ENCODE peak calls at places on chromosomes 4 and X, in seven cellular contexts. One of them, this sample, is unnamed.

GRCh38 chr4:111854494-111855087 is 290.7 kb upstream of the FAM241A start:
- DNase-seq in NCI-H1105 treated with DMSO at 0.1 percent for 48 hours: peak; percentile 1
- DNase-seq in NB4: peak; percentile 42
- DNase-seq in body of pancreas: peak; percentile 33
- DNase-seq in mammary epithelial cell: peak; percentile 16
- DNase-seq in GDM1: no peak
- DNase-seq in tibial nerve: no peak
- DNase-seq in this sample: no peak

GRCh38 chrX:259692-260355 is 21.4 kb upstream of the PLCXD1 start:
- DNase-seq in tibial nerve: no peak
- DNase-seq in NCI-H1105 treated with DMSO at 0.1 percent for 48 hours: no peak
- DNase-seq in body of pancreas: no peak
- DNase-seq in NB4: no peak
- DNase-seq in GDM1: no peak
- DNase-seq in mammary epithelial cell: no peak
- DNase-seq in this sample: no peak

GRCh38 chr4:44725166-44725565 is 1.2 kb downstream of the GNPDA2 start:
- DNase-seq in GDM1: no peak
- DNase-seq in NB4: no peak
- DNase-seq in tibial nerve: no peak
- DNase-seq in NCI-H1105 treated with DMSO at 0.1 percent for 48 hours: no peak
- DNase-seq in body of pancreas: no peak
- DNase-seq in mammary epithelial cell: peak; percentile 20
- DNase-seq in this sample: no peak

GRCh38 chr4:140186651-140187315 is 32.8 kb upstream of the MAML3 start:
- DNase-seq in mammary epithelial cell: peak; percentile 94
- DNase-seq in NB4: no peak
- DNase-seq in GDM1: no peak
- DNase-seq in body of pancreas: peak; percentile 36
- DNase-seq in NCI-H1105 treated with DMSO at 0.1 percent for 48 hours: no peak
- DNase-seq in tibial nerve: no peak
- DNase-seq in this sample: peak; percentile 91

GRCh38 chr4:8041868-8042267 is 102.2 kb upstream of the AFAP1 start:
- DNase-seq in mammary epithelial cell: no peak
- DNase-seq in GDM1: no peak
- DNase-seq in body of pancreas: no peak
- DNase-seq in tibial nerve: no peak
- DNase-seq in NB4: no peak
- DNase-seq in NCI-H1105 treated with DMSO at 0.1 percent for 48 hours: no peak
- DNase-seq in this sample: no peak

GRCh38 chr4:92529510-92529909 is 225.7 kb downstream of the GRID2 start:
- DNase-seq in NCI-H1105 treated with DMSO at 0.1 percent for 48 hours: no peak
- DNase-seq in body of pancreas: no peak
- DNase-seq in mammary epithelial cell: no peak
- DNase-seq in tibial nerve: no peak
- DNase-seq in GDM1: no peak
- DNase-seq in NB4: no peak
- DNase-seq in this sample: no peak

GRCh38 chr4:163269874-163270273 is 62.5 kb downstream of the NPY1R start:
- DNase-seq in GDM1: no peak
- DNase-seq in NB4: no peak
- DNase-seq in tibial nerve: no peak
- DNase-seq in NCI-H1105 treated with DMSO at 0.1 percent for 48 hours: no peak
- DNase-seq in mammary epithelial cell: no peak
- DNase-seq in body of pancreas: no peak
- DNase-seq in this sample: no peak

GRCh38 chr4:38867478-38868054 is at the start of gene FAM114A1:
- DNase-seq in NB4: peak; percentile 81
- DNase-seq in tibial nerve: peak; percentile 62
- DNase-seq in mammary epithelial cell: peak; percentile 70
- DNase-seq in body of pancreas: peak; percentile 83
- DNase-seq in NCI-H1105 treated with DMSO at 0.1 percent for 48 hours: peak; percentile 26
- DNase-seq in GDM1: no peak
- DNase-seq in this sample: no peak

GRCh38 chr4:129453524-129453923 is 357.6 kb downstream of the C4orf33 start:
- DNase-seq in NB4: no peak
- DNase-seq in body of pancreas: no peak
- DNase-seq in tibial nerve: no peak
- DNase-seq in mammary epithelial cell: no peak
- DNase-seq in NCI-H1105 treated with DMSO at 0.1 percent for 48 hours: no peak
- DNase-seq in GDM1: no peak
- DNase-seq in this sample: no peak

This sample was measured in foreskin keratinocyte.